ENCODE peak calls at places on chromosomes 16 and 17, in five cellular contexts. D, Y, L, C and S are unnamed samples.

GRCh38 chr17:4548721-4549531 is 6.3 kb downstream of the MYBBP1A start:
- DNase-seq in L (no peak), C (no peak), Y (no peak), D (peak; percentile 18), S (no peak)

GRCh38 chr17:49359990-49360795 is 1.9 kb downstream of the ZNF652 start:
- DNase-seq in D (no peak), Y (no peak), C (no peak), L (peak; percentile 41), S (peak; percentile 18)

GRCh38 chr16:68486671-68487495 is 38.6 kb upstream of the SMPD3 start:
- DNase-seq in C (no peak), Y (no peak), L (no peak), D (no peak), S (no peak)

GRCh38 chr16:79402356-79402755 is 198.2 kb downstream of the MAF start:
- DNase-seq in L (no peak), C (no peak), Y (no peak), D (no peak), S (no peak)

GRCh38 chr16:89737341-89738071 is 16.2 kb downstream of the ZNF276 start:
- DNase-seq in L (no peak), D (no peak), C (no peak), Y (no peak), S (no peak)

GRCh38 chr17:69236946-69237345 is 8.3 kb upstream of the ABCA10 start:
- DNase-seq in L (no peak), Y (no peak), C (no peak), D (no peak), S (no peak)

GRCh38 chr16:15950869-15951268 is 1.5 kb downstream of the ABCC1 start:
- DNase-seq in C (no peak), L (no peak), Y (no peak), D (no peak), S (no peak)

GRCh38 chr16:30369091-30369937 is 980 bp downstream of the TBC1D10B start:
- DNase-seq in Y (no peak), D (no peak), C (no peak), L (peak; percentile 37), S (no peak)

GRCh38 chr16:17273142-17273561 is 197.6 kb downstream of the XYLT1 start:
- DNase-seq in C (no peak), D (peak; percentile 94), Y (no peak), L (no peak), S (no peak)

GRCh38 chr17:73770115-73770848 is 126.0 kb upstream of the SDK2 start:
- DNase-seq in C (no peak), D (peak; percentile 50), Y (no peak), L (peak; percentile 54), S (no peak)

GRCh38 chr16:54540525-54541180 is 254.1 kb upstream of the IRX3 start:
- DNase-seq in L (no peak), C (no peak), D (no peak), Y (no peak), S (no peak)

GRCh38 chr17:78127240-78127887 is 1.2 kb downstream of the TMC6 start:
- DNase-seq in C (no peak), D (no peak), L (peak; percentile 45), Y (no peak), S (peak; percentile 70)

GRCh38 chr17:78129385-78130079 is 977 bp upstream of the TMC6 start:
- DNase-seq in C (no peak), L (no peak), Y (no peak), D (no peak), S (no peak)

GRCh38 chr17:78130080-78130438 is 512 bp upstream of the TMC8 start:
- DNase-seq in D (no peak), L (no peak), Y (no peak), C (no peak), S (no peak)

GRCh38 chr17:78127888-78128615 is 503 bp downstream of the TMC6 start:
- DNase-seq in D (no peak), C (no peak), L (peak; percentile 43), Y (no peak), S (no peak)

DNA sequence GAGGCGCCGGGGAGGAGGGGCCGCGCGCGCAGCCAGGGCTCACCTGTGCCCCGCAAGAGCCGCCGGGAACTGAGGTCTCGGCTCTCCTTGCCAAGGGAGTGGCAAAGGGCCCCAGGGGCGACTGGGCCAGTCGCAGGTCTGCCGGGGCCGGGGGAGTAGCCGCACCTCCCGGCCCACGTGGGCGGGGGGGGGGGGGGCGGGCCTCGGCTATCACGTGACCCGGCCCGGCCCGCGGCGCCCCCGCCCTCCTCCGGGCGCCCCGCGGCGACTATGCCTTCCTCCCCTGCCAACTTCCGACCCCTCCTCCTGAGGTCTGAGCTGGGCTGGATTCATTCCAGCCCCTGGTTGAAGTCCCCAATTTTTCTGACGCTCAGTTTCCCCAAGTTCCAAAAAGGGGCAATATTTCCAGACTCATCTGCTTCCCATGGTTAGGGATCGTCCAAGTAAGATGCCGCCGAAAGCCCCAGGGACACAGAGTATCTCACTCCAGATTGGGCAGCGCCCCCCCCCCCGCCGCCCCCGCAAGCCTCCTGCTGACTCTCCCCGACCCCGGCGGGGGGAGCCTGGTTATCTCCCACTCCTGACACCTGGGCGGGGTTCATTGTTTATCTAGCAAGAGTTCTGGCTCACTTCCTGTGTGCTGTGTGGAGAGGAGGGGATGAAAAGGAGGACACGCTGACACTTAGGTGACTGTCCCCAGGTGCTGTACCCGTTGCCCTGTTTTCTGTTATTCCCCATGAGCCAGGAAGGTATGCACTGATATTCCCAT is at the start of gene TMC6:
- DNase-seq in Y (no peak), L (peak; percentile 43), C (peak; percentile 48), D (no peak), S (peak; percentile 96)
- H4K91ac ChIP-seq in Y (peak within 1 kb of the TSS; percentile 92), L (peak within 1 kb of the TSS; percentile 92), C (no peak within 1 kb of the TSS), D (no peak within 1 kb of the TSS), S (no peak within 1 kb of the TSS)

GRCh38 chr16:84741351-84741791 is 41.6 kb downstream of the USP10 start:
- DNase-seq in Y (no peak), C (no peak), L (peak; percentile 62), D (peak; percentile 69), S (no peak)
- H4K91ac ChIP-seq in Y (no peak overlapping the region), C (no peak overlapping the region), L (no peak overlapping the region), D (peak overlapping the region; percentile 5), S (no peak overlapping the region)

DNA sequence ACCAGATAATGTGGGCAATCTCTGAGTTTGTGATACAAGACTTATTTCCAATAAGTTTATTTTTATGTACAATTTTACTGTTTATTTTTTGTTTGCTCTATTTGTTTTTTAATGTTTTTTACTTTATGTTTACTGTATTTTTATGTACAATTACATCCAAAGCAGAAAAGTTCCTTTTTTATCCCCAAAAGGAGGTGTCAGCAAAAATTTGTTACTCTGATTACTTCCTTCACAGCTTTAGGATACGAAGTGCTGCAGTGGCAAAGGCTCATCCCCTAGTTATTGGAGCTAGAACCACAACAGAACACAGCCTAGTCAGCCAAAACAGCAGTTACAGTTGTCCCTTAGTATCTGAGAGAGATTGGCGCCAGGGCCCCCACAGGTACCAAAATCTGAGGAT is 35.7 kb downstream of the IST1 start:
- DNase-seq in C (no peak), Y (no peak), D (no peak), L (no peak), S (no peak)
- H4K91ac ChIP-seq in C (no peak overlapping the region), Y (no peak overlapping the region), D (no peak overlapping the region), L (no peak overlapping the region), S (no peak overlapping the region)

GRCh38 chr16:66383551-66383950 is 17.1 kb downstream of the CDH5 start:
- DNase-seq in C (no peak), Y (no peak), D (no peak), L (no peak), S (no peak)

GRCh38 chr16:66381585-66382170 is 15.2 kb downstream of the CDH5 start:
- DNase-seq in Y (no peak), L (no peak), D (no peak), C (no peak), S (no peak)

GRCh38 chr16:66385415-66385814 is 18.9 kb downstream of the CDH5 start:
- DNase-seq in D (no peak), L (no peak), C (no peak), Y (no peak), S (no peak)

GRCh38 chr16:66382171-66382965 is 15.9 kb downstream of the CDH5 start:
- DNase-seq in L (peak; percentile 93), D (peak; percentile 92), C (no peak), Y (peak; percentile 53), S (peak; percentile 54)

DNA sequence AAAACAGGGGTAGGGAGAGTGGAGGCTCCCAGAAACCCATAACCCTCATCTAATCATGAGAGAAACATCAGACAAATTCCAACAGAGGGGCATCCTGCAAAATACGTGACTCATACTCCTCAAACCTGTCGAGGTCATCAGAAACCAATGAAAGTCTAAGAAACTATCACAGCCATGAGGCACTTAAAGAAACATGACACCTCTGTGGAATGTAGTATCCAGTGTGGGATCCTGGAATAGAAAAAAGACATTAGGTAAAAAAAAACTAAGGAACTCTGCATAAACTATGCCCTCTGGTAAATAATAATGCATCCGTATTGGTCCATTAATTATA is 16.4 kb downstream of the CDH5 start:
- DNase-seq in Y (no peak), L (peak; percentile 80), C (no peak), D (peak; percentile 93), S (no peak)
- H4K91ac ChIP-seq in Y (no peak overlapping the region), L (no peak overlapping the region), C (no peak overlapping the region), D (no peak overlapping the region), S (no peak overlapping the region)

GRCh38 chr16:19555186-19555937 is at the start of gene VPS35L:
- DNase-seq in C (peak; percentile 98), L (peak; percentile 99), Y (peak; percentile 99), D (peak; percentile 99), S (peak; percentile 99)

GRCh38 chr16:19560078-19560477 is 4.6 kb downstream of the VPS35L start:
- DNase-seq in D (no peak), Y (no peak), L (no peak), C (no peak), S (no peak)

GRCh38 chr16:19559242-19559910 is 3.9 kb downstream of the VPS35L start:
- DNase-seq in L (peak; percentile 73), C (peak; percentile 59), D (peak; percentile 69), Y (no peak), S (no peak)

DNA sequence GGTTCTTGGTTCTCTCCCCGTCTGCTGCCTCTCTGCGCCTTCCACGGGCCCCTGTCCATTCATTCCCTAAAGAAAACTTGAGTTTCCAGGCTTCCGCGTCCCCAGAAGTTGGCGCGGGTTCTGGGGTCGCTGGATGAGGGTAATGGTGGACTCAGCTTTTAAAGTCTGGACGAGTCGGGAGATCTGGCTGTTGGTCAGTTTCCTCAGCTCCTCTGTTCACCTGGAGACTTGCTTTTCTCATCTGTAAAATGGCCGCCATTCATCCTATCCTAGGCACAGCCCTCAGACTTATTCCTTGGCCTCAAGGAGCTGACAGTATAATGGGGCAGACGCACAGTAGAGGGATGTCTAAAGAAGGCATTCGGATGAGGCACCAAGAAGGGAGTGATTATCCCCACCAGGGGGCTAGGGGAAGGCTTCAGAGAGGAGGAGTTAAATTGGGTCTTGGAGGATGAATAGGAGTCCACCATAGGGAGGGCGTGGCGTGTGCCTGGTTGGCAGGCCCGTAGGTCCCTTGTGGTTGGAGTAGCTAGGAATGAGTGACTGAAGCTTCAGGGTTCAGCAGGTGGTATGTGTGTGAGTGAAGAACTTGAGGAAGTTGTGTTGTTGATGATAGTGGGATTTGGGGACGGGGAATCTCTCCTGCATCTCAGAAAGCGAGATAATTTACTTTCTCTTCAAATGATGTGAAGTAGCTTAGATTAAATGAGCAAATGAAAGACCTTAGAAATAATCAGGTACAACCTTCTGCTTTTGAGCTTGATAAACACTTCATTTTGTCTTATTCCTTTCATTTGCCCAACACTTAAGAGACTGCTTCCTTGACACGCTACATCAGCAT is 655 bp downstream of the VPS35L start:
- DNase-seq in D (peak; percentile 26), Y (peak; percentile 77), C (peak; percentile 42), L (peak; percentile 90), S (peak; percentile 95)
- H4K91ac ChIP-seq in D (peak overlapping the region; percentile 88), Y (peak overlapping the region; percentile 57), C (no peak overlapping the region), L (peak overlapping the region; percentile 78), S (peak overlapping the region; percentile 8)